ENCODE peak calls at places on chromosomes 16 and 17, in nine cellular contexts. C is heart left ventricle; Z is fibroblast of pulmonary artery; L is CD8-positive, alpha-beta T cell; M is PC-3; S is retinal pigment epithelial cell; I is left ventricle myocardium inferior; Q is ascending aorta; D is transverse colon. N is an unnamed sample.

GRCh38 chr16:85229869-85230416 is 117.7 kb upstream of the CIBAR2 start:
- DNase-seq in L (no peak), I (no peak), Q (no peak), S (no peak), Z (no peak), D (no peak), C (no peak), M (no peak), N (no peak)

GRCh38 chr16:24944206-24944605 is 71.0 kb downstream of the ARHGAP17 start:
- DNase-seq in I (no peak), M (peak; percentile 20), S (no peak), Z (no peak), Q (no peak), C (no peak), D (no peak), L (no peak), N (no peak)

GRCh38 chr17:40361063-40361924 is 3.2 kb downstream of the GJD3 start:
- DNase-seq in S (no peak), I (no peak), Z (no peak), C (peak; percentile 8), Q (no peak), M (no peak), D (no peak), L (no peak), N (no peak)

GRCh38 chr16:60902114-60902513 is 1134.1 kb downstream of the CDH8 start:
- DNase-seq in D (no peak), Z (no peak), Q (no peak), M (no peak), I (no peak), C (no peak), L (no peak), S (no peak), N (no peak)

GRCh38 chr17:81498953-81499600 is 13.5 kb downstream of the ACTG1 start:
- DNase-seq in I (no peak), Q (no peak), S (no peak), Z (no peak), C (no peak), D (no peak), M (no peak), L (no peak), N (no peak)

GRCh38 chr16:80739523-80739922 is 64.9 kb downstream of the CDYL2 start:
- DNase-seq in M (peak; percentile 13), L (no peak), S (no peak), D (no peak), C (no peak), Z (no peak), Q (no peak), I (no peak), N (peak; percentile 16)

GRCh38 chr17:16351831-16352230 is 1.4 kb downstream of the CENPV start:
- DNase-seq in D (no peak), S (no peak), C (no peak), L (no peak), M (no peak), I (no peak), Z (peak; percentile 53), Q (no peak), N (peak; percentile 44)

GRCh38 chr16:47970291-47970931 is 185.4 kb downstream of the ABCC12 start:
- DNase-seq in C (no peak), L (no peak), D (no peak), Z (peak; percentile 62), S (peak; percentile 10), M (peak; percentile 65), I (no peak), Q (no peak), N (peak; percentile 75)

GRCh38 chr16:53745126-53745525 is 41.2 kb downstream of the FTO start:
- DNase-seq in I (no peak), D (no peak), S (peak; percentile 25), C (no peak), Z (peak; percentile 50), Q (no peak), M (peak; percentile 49), L (no peak), N (peak; percentile 87)

GRCh38 chr17:61139219-61139618 is 260.4 kb upstream of the TBX2 start:
- DNase-seq in S (no peak), M (peak; percentile 44), Z (peak; percentile 66), C (no peak), Q (no peak), I (no peak), L (peak; percentile 39), D (peak; percentile 45), N (peak; percentile 24)

GRCh38 chr16:30076276-30076791 is 540 bp downstream of the PPP4C start:
- DNase-seq in D (peak; percentile 22), L (no peak), M (no peak), Q (no peak), I (no peak), C (peak; percentile 49), S (no peak), Z (no peak), N (no peak)

GRCh38 chr17:27384261-27384701 is 72.0 kb upstream of the KSR1 start:
- DNase-seq in S (peak; percentile 84), D (peak; percentile 24), M (peak; percentile 94), C (peak; percentile 82), L (no peak), Z (peak; percentile 95), I (peak; percentile 68), Q (peak; percentile 92), N (peak; percentile 97)

GRCh38 chr16:86569843-86570447 is 3.3 kb downstream of the FOXC2 start:
- DNase-seq in M (no peak), L (no peak), Q (no peak), S (no peak), D (no peak), C (no peak), I (no peak), Z (no peak), N (no peak)

GRCh38 chr16:86572041-86572521 is 5.5 kb downstream of the FOXC2 start:
- DNase-seq in S (no peak), C (no peak), Q (no peak), M (no peak), Z (no peak), I (no peak), D (no peak), L (no peak), N (no peak)

GRCh38 chr16:86568677-86569623 is 2.3 kb downstream of the FOXC2 start:
- DNase-seq in C (no peak), S (no peak), Q (no peak), Z (no peak), D (no peak), L (no peak), M (no peak), I (no peak), N (no peak)

GRCh38 chr16:86571197-86571915 is 4.7 kb downstream of the FOXC2 start:
- DNase-seq in Z (no peak), Q (no peak), L (no peak), C (no peak), I (no peak), D (no peak), M (no peak), S (no peak), N (no peak)

GRCh38 chr16:86570542-86571196 is 4.0 kb downstream of the FOXC2 start:
- DNase-seq in L (no peak), M (no peak), I (no peak), Q (no peak), D (no peak), C (no peak), S (no peak), Z (no peak), N (no peak)
- H3K4me3 ChIP-seq in L (no peak overlapping the region), M (no peak overlapping the region), I (peak overlapping the region; percentile 69), Q (peak overlapping the region; percentile 79), D (no peak overlapping the region), C (peak overlapping the region; percentile 58), S (peak overlapping the region; percentile 78), Z (peak overlapping the region; percentile 77), N (no peak overlapping the region)

GRCh38 chr17:41813039-41813680 is 356 bp downstream of the FKBP10 start:
- DNase-seq in Z (no peak), Q (no peak), C (no peak), S (no peak), M (no peak), L (no peak), D (no peak), I (no peak), N (no peak)

GRCh38 chr17:41813699-41814124 is 908 bp downstream of the FKBP10 start:
- DNase-seq in Q (no peak), C (no peak), M (no peak), Z (no peak), S (no peak), L (no peak), I (no peak), D (no peak), N (no peak)

GRCh38 chr17:41812176-41813038 is at the start of gene FKBP10:
- DNase-seq in S (peak; percentile 41), M (peak; percentile 68), D (peak; percentile 56), Z (peak; percentile 88), I (peak; percentile 61), Q (peak; percentile 84), C (peak; percentile 81), L (peak; percentile 31), N (peak; percentile 66)

GRCh38 chr17:41811549-41812175 is at the start of gene P3H4:
- DNase-seq in M (peak; percentile 70), L (peak; percentile 57), D (peak; percentile 87), I (peak; percentile 78), C (peak; percentile 77), Z (peak; percentile 80), Q (peak; percentile 85), S (no peak), N (peak; percentile 86)

GRCh38 chr17:41810659-41811548 is 845 bp downstream of the P3H4 start:
- DNase-seq in Q (no peak), D (peak; percentile 23), L (no peak), Z (no peak), M (no peak), S (no peak), C (no peak), I (no peak), N (no peak)
- TF ChIP-seq CTCF in Q (no peak), D (no peak), L (no peak), Z (no peak), M (no peak), S (no peak), C (no peak), I (no peak), N (no peak)

DNA sequence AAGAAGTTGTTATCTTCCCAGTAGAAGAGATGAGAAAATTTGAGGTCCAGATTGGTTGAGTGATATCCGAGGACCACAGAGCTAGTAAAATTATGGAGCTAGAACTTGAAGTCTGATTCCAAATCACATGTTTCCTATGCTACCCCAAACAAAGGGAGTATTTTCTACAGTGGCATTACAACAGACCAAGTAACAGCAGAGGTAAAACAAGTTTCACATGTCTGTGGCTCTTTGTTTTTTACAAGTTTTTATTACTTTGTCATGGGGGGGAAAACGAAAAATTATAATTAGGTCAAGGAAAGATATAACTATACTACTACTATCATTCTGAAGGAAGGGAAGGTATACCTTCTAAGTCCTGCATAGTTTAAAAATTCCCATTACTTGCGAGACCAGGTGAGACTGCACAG is 49.4 kb downstream of the KANSL1 start:
- DNase-seq in M (no peak), C (no peak), D (no peak), I (no peak), S (no peak), L (no peak), Z (no peak), Q (no peak), N (no peak)
- H3K4me3 ChIP-seq in M (no peak overlapping the region), C (no peak overlapping the region), D (no peak overlapping the region), I (no peak overlapping the region), S (no peak overlapping the region), L (no peak overlapping the region), Z (no peak overlapping the region), Q (no peak overlapping the region), N (no peak overlapping the region)

DNA sequence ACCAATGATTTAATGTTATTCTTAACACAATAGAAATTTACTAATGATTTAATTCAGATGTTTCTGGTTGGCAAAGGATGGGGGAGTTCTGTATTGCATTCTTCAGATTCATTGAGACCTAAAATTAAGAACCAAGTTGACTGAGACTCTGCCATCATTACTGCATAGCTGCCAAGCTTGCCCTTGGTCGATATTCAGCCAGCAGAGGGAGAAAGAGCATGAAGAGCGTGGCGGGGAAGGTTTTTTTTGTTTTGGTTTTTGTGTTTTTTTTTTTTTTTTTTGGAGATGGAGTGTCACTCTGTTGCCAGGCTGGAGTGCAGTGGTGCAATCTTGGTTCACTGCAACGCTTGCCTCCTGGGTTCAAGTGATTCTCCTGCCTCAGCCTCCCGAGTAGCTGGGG is 659.4 kb upstream of the EEF2KMT start:
- DNase-seq in Z (no peak), D (no peak), M (no peak), S (no peak), I (no peak), L (no peak), C (no peak), Q (no peak), N (no peak)
- TF ChIP-seq CTCF in Z (no peak), D (no peak), M (no peak), S (no peak), I (no peak), L (no peak), C (no peak), Q (no peak), N (no peak)